ENCODE peak calls at places on chromosomes 7 and 10, in four cellular contexts. X is spleen, N is suprapubic skin, I is breast epithelium. W is an unnamed sample.

GRCh38 chr10:90167174-90168064 is 466.0 kb downstream of the KIF20B start:
- DNase-seq in X (no peak), N (no peak), I (no peak), W (no peak)

GRCh38 chr7:157432541-157432956 is 95.7 kb downstream of the DNAJB6 start:
- DNase-seq in X (peak; percentile 79), N (no peak), I (peak; percentile 53), W (peak; percentile 43)

GRCh38 chr7:27079234-27079975 is 16.4 kb downstream of the HOXA1 start:
- DNase-seq in X (no peak), N (no peak), I (no peak), W (no peak)

GRCh38 chr10:121449457-121450045 is 148.7 kb downstream of the FGFR2 start:
- DNase-seq in X (no peak), N (no peak), I (no peak), W (no peak)

GRCh38 chr10:116699783-116700150 is 42.6 kb downstream of the HSPA12A start:
- DNase-seq in X (no peak), N (peak; percentile 2), I (no peak), W (no peak)

GRCh38 chr10:1643161-1643910 is 94.0 kb downstream of the ADARB2 start:
- DNase-seq in X (no peak), N (no peak), I (peak; percentile 28), W (no peak)

GRCh38 chr7:129308047-129308446 is 83.2 kb downstream of the AHCYL2 start:
- DNase-seq in X (no peak), N (no peak), I (no peak), W (peak; percentile 55)

GRCh38 chr7:71255537-71256178 is 123.7 kb downstream of the GALNT17 start:
- DNase-seq in X (no peak), N (no peak), I (no peak), W (no peak)

GRCh38 chr10:90857635-90858488 is at the start of gene HTR7:
- DNase-seq in X (peak; percentile 89), N (peak; percentile 73), I (no peak), W (peak; percentile 31)

GRCh38 chr7:4667776-4668509 is 14.2 kb upstream of the FOXK1 start:
- DNase-seq in X (no peak), N (no peak), I (no peak), W (no peak)

GRCh38 chr10:6995846-6996245 is 415.0 kb downstream of the SFMBT2 start:
- DNase-seq in X (no peak), N (no peak), I (no peak), W (no peak)

GRCh38 chr7:87628780-87629569 is 777 bp downstream of the RUNDC3B start:
- DNase-seq in X (peak; percentile 87), N (peak; percentile 62), I (no peak), W (peak; percentile 9)

GRCh38 chr7:131109011-131109756 is 218.5 kb upstream of the MKLN1 start:
- DNase-seq in X (no peak), N (no peak), I (no peak), W (no peak)

GRCh38 chr10:118045842-118046490 is 775 bp downstream of the RAB11FIP2 start:
- DNase-seq in X (no peak), N (peak; percentile 77), I (peak; percentile 51), W (peak; percentile 7)

GRCh38 chr10:23884671-23885070 is 324.3 kb upstream of the KIAA1217 start:
- DNase-seq in X (no peak), N (no peak), I (no peak), W (no peak)

GRCh38 chr7:33195264-33195663 is 65.9 kb downstream of the BBS9 start:
- DNase-seq in X (no peak), N (no peak), I (no peak), W (no peak)

GRCh38 chr10:17673517-17674051 is 29.6 kb downstream of the STAM start:
- DNase-seq in X (no peak), N (no peak), I (no peak), W (no peak)

GRCh38 chr10:48215148-48215982 is 59.1 kb downstream of the FRMPD2 start:
- DNase-seq in X (no peak), N (no peak), I (no peak), W (peak; percentile 41)

GRCh38 chr10:132920101-132920925 is 22.1 kb downstream of the CFAP46 start:
- DNase-seq in X (peak; percentile 68), N (no peak), I (no peak), W (no peak)

GRCh38 chr7:95886501-95887090 is 114.2 kb downstream of the DYNC1I1 start:
- DNase-seq in X (no peak), N (no peak), I (no peak), W (no peak)

GRCh38 chr10:71765176-71765906 is 8.0 kb downstream of the VSIR start:
- DNase-seq in X (peak; percentile 77), N (no peak), I (no peak), W (no peak)

GRCh38 chr10:343231-344215 is 208.3 kb downstream of the ZMYND11 start:
- DNase-seq in X (peak; percentile 45), N (peak; percentile 44), I (no peak), W (no peak)

GRCh38 chr10:6074489-6075301 is 12.5 kb upstream of the IL2RA start:
- DNase-seq in X (no peak), N (no peak), I (no peak), W (no peak)

GRCh38 chr10:3747984-3748383 is 37.0 kb downstream of the KLF6 start:
- DNase-seq in X (no peak), N (no peak), I (no peak), W (peak; percentile 65)
- H3K27ac ChIP-seq in X (no peak overlapping the region), N (peak overlapping the region; percentile 59), I (peak overlapping the region; percentile 75), W (peak overlapping the region; percentile 45)

GRCh38 chr10:3099291-3100092 is 32.1 kb downstream of the PFKP start:
- DNase-seq in X (no peak), N (no peak), I (no peak), W (no peak)

GRCh38 chr10:3102721-3103410 is 35.5 kb downstream of the PFKP start:
- DNase-seq in X (no peak), N (no peak), I (no peak), W (peak; percentile 58)

GRCh38 chr10:3100093-3100792 is 32.9 kb downstream of the PFKP start:
- DNase-seq in X (no peak), N (no peak), I (no peak), W (no peak)

GRCh38 chr10:3098689-3099088 is 31.3 kb downstream of the PFKP start:
- DNase-seq in X (no peak), N (no peak), I (no peak), W (no peak)

DNA sequence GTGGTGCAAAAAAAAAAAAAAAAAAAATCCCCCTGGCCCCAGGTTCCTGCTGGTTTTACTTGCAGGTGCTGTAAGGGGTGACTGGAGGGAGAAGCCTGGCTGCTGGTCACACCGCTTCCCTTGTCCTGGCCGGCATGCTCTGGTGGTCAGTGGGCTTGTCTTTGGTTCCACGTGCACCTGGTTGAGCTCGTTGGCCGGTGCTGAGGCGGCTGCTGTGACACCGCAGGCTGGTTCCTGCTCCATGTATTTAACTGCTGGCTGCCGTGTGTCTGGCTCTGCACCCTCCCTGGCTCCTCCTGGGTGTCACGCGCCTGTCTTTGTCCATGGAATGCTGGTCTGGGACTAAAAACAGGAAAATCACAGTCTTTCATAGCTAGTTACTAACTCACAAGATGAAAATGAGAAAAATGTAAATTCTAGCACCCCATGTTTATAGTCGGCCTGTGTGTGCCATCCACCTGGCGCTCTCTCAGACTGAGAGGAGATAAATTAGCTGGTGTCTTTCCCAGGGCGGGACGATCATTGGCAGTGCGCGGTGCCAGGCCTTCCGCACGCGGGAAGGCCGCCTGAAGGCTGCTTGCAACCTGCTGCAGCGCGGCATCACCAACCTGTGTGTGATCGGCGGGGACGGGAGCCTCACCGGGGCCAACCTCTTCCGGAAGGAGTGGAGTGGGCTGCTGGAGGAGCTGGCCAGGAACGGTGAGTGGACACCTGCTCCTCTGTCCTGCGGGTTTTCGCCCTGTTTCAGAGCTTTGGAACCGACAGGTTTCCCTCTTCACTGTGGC is 33.7 kb downstream of the PFKP start:
- DNase-seq in X (no peak), N (no peak), I (no peak), W (no peak)
- TF ChIP-seq POLR2AphosphoS5 in X (no peak), N (no peak), I (no peak), W (no peak)

DNA sequence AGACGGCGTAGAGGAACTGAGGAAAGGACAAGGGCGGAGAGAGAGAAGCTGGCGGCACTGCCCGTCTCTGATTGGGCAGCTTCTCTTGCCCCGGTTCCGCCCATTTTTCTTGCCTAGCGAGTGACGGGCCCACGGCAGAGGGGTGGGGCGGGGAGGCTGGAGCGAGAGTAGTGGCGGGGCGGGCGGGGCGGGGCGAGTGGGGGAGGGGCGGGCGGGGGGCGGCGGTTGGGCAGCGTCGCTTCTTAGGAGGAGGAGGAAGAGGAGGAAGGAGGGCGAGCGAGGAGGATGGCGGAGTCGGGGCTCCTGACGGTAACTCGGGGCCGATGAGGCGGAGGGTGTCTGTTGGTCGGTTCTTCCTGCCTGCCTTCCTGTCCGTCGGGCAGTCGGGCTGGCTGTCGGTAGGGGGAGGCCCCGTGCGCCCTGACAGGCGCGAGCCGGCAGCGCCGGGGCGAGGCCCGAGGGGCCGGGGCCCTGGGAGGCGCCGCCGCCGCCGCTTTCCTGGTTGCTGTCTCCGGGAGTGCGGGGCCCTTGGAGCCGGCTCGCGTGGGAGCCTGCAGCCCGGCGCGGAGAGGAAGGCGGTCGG is at the start of gene SHOC2:
- DNase-seq in X (peak; percentile 100), N (peak; percentile 100), I (peak; percentile 98), W (peak; percentile 99)
- TF ChIP-seq POLR2A in X (no peak), N (no peak), I (peak; percentile 26), W (peak; percentile 80)

GRCh38 chr7:2196381-2197378 is 36.1 kb downstream of the MAD1L1 start:
- DNase-seq in X (no peak), N (no peak), I (no peak), W (no peak)

GRCh38 chr7:2195403-2196246 is 37.1 kb downstream of the MAD1L1 start:
- DNase-seq in X (no peak), N (no peak), I (no peak), W (peak; percentile 91)

GRCh38 chr7:2191026-2191425 is 41.7 kb downstream of the MAD1L1 start:
- DNase-seq in X (no peak), N (no peak), I (no peak), W (no peak)

GRCh38 chr7:2193120-2193519 is 39.6 kb downstream of the MAD1L1 start:
- DNase-seq in X (no peak), N (no peak), I (no peak), W (no peak)

GRCh38 chr7:2193575-2194305 is 39.0 kb downstream of the MAD1L1 start:
- DNase-seq in X (peak; percentile 47), N (no peak), I (no peak), W (no peak)
- H3K27ac ChIP-seq in X (no peak overlapping the region), N (no peak overlapping the region), I (no peak overlapping the region), W (peak overlapping the region; percentile 30)